ENCODE peak calls at places on chromosomes 11 and 22, in ten cellular contexts. O, W, M, U, J, E, L, A, I and H are unnamed samples.

GRCh38 chr11:90874971-90875370 is 652.1 kb upstream of the CHORDC1 start:
- DNase-seq in E (no peak), A (no peak), O (no peak), J (no peak), U (no peak), L (no peak), W (no peak), I (no peak), M (no peak), H (no peak)

GRCh38 chr22:44383071-44383575 is 70.4 kb upstream of the SHISAL1 start:
- DNase-seq in O (no peak), I (no peak), E (no peak), M (no peak), W (no peak), U (no peak), L (no peak), J (no peak), A (peak), H (no peak)

GRCh38 chr11:73795925-73796632 is 8.4 kb downstream of the MRPL48 start:
- DNase-seq in E (peak), O (no peak), J (no peak), L (no peak), U (no peak), I (no peak), A (no peak), W (peak), M (no peak), H (peak)

GRCh38 chr11:2889399-2890273 is 4.1 kb upstream of the CDKN1C start:
- DNase-seq in L (no peak), I (no peak), E (no peak), U (peak), O (no peak), A (no peak), W (no peak), J (no peak), M (no peak), H (no peak)

GRCh38 chr11:119377112-119377901 is 4.2 kb downstream of the USP2 start:
- DNase-seq in O (peak), E (no peak), L (no peak), I (no peak), J (no peak), A (no peak), W (no peak), U (no peak), M (no peak), H (peak)

GRCh38 chr11:83725161-83725560 is 439.0 kb upstream of the CCDC90B start:
- DNase-seq in O (no peak), W (no peak), E (no peak), I (no peak), U (no peak), L (no peak), J (no peak), M (no peak), A (no peak), H (no peak)

GRCh38 chr11:73114110-73114834 is 27.8 kb downstream of the FCHSD2 start:
- DNase-seq in O (peak), M (no peak), A (no peak), U (no peak), L (no peak), J (no peak), I (no peak), W (no peak), E (no peak), H (no peak)

GRCh38 chr11:19989191-19989590 is 171.1 kb downstream of the DBX1 start:
- DNase-seq in A (no peak), W (no peak), L (no peak), O (no peak), I (no peak), J (no peak), E (no peak), M (no peak), U (no peak), H (no peak)

GRCh38 chr11:20026629-20027545 is 133.4 kb downstream of the DBX1 start:
- DNase-seq in W (no peak), U (no peak), L (no peak), A (no peak), E (peak), M (peak), J (no peak), I (no peak), O (peak), H (peak)

GRCh38 chr11:34514050-34514449 is 456 bp upstream of the ELF5 start:
- DNase-seq in W (no peak), L (no peak), U (no peak), M (no peak), A (no peak), I (no peak), J (no peak), E (no peak), O (no peak), H (no peak)

GRCh38 chr11:65538915-65539374 is 14.1 kb downstream of the SCYL1 start:
- DNase-seq in W (no peak), L (no peak), U (no peak), J (no peak), A (no peak), I (no peak), M (no peak), E (no peak), O (no peak), H (no peak)
- H3K4me3 ChIP-seq in W (no peak), L (no peak), U (no peak), J (no peak), A (no peak), I (no peak), M (no peak), E (no peak), O (no peak), H (no peak)

GRCh38 chr22:25404556-25404922 is 159.9 kb upstream of the GRK3 start:
- DNase-seq in W (no peak), O (no peak), J (no peak), M (no peak), I (no peak), L (no peak), A (no peak), U (no peak), E (no peak), H (peak)

GRCh38 chr22:25404923-25405853 is 159.3 kb upstream of the GRK3 start:
- DNase-seq in I (peak), A (peak), J (peak), U (peak), E (peak), W (peak), M (peak), L (peak), O (no peak), H (peak)

GRCh38 chr22:25403284-25403606 is 161.2 kb upstream of the GRK3 start:
- DNase-seq in U (no peak), E (no peak), A (no peak), I (no peak), L (no peak), W (no peak), M (no peak), O (no peak), J (no peak), H (no peak)

GRCh38 chr22:25402501-25403283 is 161.8 kb upstream of the GRK3 start:
- DNase-seq in I (no peak), E (no peak), A (no peak), U (no peak), M (peak), W (no peak), L (no peak), J (no peak), O (no peak), H (peak)

DNA sequence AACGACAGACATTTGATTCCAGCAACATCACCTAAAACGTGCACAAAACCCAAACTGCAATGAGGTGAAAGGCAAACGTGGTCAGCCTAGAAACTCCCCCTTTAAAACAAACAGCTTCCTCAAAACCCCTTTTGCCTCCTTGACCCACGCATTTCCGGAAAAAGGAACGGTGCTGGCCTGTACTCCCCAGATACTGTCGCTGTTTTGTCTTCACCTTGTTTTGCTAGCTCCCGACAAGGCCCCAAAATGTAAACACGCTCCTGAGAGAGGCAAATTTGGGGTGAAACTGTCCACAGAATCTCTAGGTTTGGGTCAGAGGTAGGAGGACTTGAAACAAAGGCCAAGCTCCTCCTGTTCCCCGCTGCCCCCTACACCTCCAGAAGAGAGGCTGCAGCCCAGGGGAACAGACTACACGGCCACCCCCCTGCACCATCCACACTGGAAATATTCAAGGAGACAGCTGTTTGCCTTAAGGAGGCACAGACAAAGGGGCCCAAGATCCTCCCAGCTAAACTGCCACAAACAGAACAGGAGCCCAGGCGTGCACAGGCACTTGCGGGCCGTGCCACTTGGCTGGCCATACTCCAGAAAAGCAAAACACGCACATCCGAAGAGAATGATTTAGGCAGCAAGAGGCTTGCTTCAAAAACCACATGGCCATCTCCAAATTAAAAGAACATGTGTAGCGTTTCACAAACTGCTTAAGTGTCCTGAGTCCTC is 160.6 kb upstream of the GRK3 start:
- DNase-seq in E (no peak), U (no peak), L (no peak), I (no peak), J (no peak), W (peak), A (no peak), O (no peak), M (no peak), H (peak)
- H3K27ac ChIP-seq in E (peak), U (no peak), L (peak), I (peak), J (peak), W (peak), A (peak), O (no peak), M (peak), H (peak)

GRCh38 chr11:124938206-124938765 is 2.4 kb upstream of the HEPACAM start:
- DNase-seq in I (no peak), W (no peak), A (no peak), U (no peak), M (no peak), L (no peak), J (no peak), E (no peak), O (no peak), H (no peak)

GRCh38 chr11:124937336-124937935 is 1.6 kb upstream of the HEPACAM start:
- DNase-seq in W (no peak), A (no peak), J (no peak), L (no peak), I (no peak), U (no peak), O (no peak), M (no peak), E (no peak), H (no peak)

GRCh38 chr11:124935548-124936514 is at the start of gene HEPACAM:
- DNase-seq in O (no peak), W (no peak), E (no peak), A (no peak), J (no peak), M (no peak), U (no peak), I (no peak), L (no peak), H (no peak)

GRCh38 chr11:124938970-124939369 is 3.1 kb upstream of the HEPACAM start:
- DNase-seq in M (no peak), I (no peak), J (no peak), O (no peak), W (no peak), U (no peak), A (no peak), E (no peak), L (no peak), H (no peak)

DNA sequence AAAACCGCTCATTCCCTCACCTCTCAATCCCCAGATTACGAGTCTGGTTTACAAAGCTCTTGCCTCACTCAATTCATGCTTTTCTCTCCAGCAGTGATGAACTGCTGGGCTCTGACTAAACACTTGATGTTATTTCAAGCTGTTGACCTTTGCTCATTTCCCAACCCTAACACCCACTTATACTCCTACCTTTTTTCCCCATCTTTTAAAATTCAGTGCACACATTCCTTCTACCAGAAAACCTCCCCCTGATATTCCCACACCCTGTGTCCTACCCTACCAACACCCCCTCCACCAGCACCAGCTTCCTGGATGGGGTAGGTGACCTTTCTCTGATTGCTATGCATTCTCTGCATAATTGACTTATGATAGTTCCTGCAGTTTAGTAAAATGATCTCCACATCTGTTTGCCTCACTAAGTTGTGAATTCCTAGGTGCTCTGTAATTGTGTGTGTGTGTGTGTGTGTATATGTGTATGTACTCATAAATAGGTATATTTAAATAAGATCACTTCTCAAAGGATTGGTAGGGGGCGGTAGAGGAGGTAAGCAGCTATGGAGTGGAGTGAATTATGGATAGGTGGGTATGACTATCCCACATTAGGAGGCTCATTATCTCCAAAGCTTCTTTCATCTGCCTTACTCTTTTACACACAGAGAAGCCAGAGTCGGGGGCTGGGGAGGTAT is 842 bp downstream of the HEPACAM start:
- DNase-seq in O (no peak), I (no peak), A (no peak), U (no peak), M (no peak), L (no peak), J (no peak), W (peak), E (no peak), H (no peak)
- H3K4me3 ChIP-seq in O (no peak), I (no peak), A (no peak), U (no peak), M (no peak), L (no peak), J (no peak), W (no peak), E (no peak), H (no peak)

GRCh38 chr22:46686221-46686872 is 51.7 kb downstream of the CERK start:
- DNase-seq in J (no peak), A (no peak), O (no peak), I (no peak), E (peak), U (no peak), L (no peak), W (no peak), M (no peak), H (no peak)
- H3K27ac ChIP-seq in J (no peak), A (peak), O (no peak), I (peak), E (peak), U (no peak), L (no peak), W (no peak), M (no peak), H (no peak)

GRCh38 chr11:75170463-75171201 is 19.7 kb downstream of the SLCO2B1 start:
- DNase-seq in L (no peak), U (no peak), A (no peak), I (no peak), E (no peak), J (no peak), O (no peak), W (no peak), M (no peak), H (no peak)
- H3K4me3 ChIP-seq in L (no peak), U (no peak), A (no peak), I (no peak), E (no peak), J (no peak), O (no peak), W (no peak), M (no peak), H (no peak)

GRCh38 chr11:96228472-96228871 is 114.5 kb downstream of the MAML2 start:
- DNase-seq in M (peak), W (peak), A (peak), L (peak), E (peak), I (peak), U (no peak), J (no peak), O (peak), H (peak)

GRCh38 chr11:96229354-96229973 is 113.5 kb downstream of the MAML2 start:
- DNase-seq in W (no peak), I (no peak), U (no peak), O (no peak), A (no peak), M (no peak), L (no peak), J (no peak), E (no peak), H (no peak)

GRCh38 chr11:96228911-96229310 is 114.1 kb downstream of the MAML2 start:
- DNase-seq in O (no peak), E (no peak), A (no peak), I (no peak), L (no peak), U (no peak), W (no peak), M (no peak), J (no peak), H (no peak)

GRCh38 chr11:96230686-96231085 is 112.3 kb downstream of the MAML2 start:
- DNase-seq in O (no peak), W (no peak), J (no peak), I (no peak), U (no peak), L (no peak), M (no peak), A (no peak), E (no peak), H (no peak)

DNA sequence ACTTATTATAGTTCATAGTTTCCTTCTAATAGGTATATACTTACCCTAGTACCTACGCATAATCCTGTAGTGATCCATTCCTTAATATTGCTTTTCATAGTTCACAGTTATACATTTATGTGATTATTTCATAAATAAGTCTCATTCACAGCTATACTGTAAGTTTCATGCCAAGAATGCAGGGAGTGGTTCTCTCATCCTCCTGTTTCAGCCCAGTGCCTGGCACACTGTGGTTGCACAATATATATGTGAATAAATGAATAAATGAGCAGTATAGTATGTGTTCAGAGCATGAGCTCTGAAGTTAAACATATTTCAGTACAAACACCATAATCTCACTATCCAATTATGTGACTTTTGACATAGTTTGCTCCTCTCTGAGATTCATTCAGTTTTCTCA is 115.8 kb downstream of the MAML2 start:
- DNase-seq in W (no peak), M (no peak), E (no peak), A (no peak), I (no peak), L (no peak), J (no peak), U (no peak), O (no peak), H (no peak)
- H3K27ac ChIP-seq in W (no peak), M (peak), E (peak), A (no peak), I (no peak), L (peak), J (no peak), U (no peak), O (no peak), H (no peak)

DNA sequence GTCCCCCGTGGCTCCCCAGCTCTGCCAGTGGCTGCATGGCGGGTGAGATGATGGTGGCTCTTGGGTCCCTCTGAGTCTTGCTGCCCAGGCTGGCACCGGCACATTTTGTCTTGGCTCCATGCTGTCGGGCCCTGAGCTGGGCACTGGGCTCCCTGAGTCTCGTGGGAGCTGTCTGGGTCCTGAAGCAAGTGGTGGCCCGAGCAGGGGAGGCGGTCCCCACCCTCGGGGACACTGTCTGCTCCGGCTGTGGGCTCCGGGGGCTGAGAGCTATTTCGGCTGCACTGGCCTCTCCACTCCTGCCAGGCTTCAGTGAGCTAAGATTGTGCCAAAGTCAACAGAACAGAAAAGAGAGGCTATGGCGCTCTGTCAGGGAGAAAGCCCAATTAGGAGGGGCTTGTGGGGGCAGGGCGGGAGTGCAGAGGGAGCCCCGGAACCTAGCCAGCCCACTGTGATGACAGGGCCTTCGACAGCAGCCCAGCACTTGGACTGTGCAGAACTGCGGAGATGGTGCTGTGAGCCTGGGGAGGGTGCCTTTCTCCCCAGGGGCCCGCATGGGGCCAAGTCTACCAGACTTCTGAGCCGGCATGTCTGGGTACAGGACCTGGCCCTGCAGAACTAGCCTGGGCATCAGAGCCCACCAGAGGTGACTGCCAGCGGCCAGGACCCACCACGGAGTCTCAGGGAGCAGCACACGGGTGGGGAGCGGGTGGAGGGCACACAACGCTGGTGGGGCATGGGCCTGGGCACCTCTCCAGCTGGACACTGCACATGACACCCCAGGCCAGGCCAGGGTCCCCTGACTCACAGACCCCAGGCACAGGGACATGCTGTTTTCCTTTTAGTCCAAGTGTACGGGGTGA is 38.0 kb downstream of the RTN4R start:
- DNase-seq in E (peak), J (no peak), I (no peak), O (no peak), W (no peak), M (no peak), A (no peak), L (peak), U (no peak), H (no peak)
- H3K4me3 ChIP-seq in E (no peak), J (no peak), I (no peak), O (no peak), W (no peak), M (no peak), A (no peak), L (peak), U (no peak), H (no peak)

GRCh38 chr22:39349967-39350802 is at the start of gene SYNGR1:
- DNase-seq in U (no peak), O (no peak), W (no peak), E (peak), A (peak), L (no peak), J (no peak), I (no peak), M (peak), H (no peak)
- H3K27ac ChIP-seq in U (peak), O (no peak), W (peak), E (peak), A (peak), L (no peak), J (peak), I (no peak), M (peak), H (no peak)